ENCODE peak calls at places on chromosome 2, in six cellular contexts. H, S, C, E, X and I are unnamed samples. For H3K9me3, the result is how much of the 10 kb centered on the place peaks cover.

GRCh38 chr2:25170888-25171287 is 2.5 kb upstream of the POMC start:
- DNase-seq in H (no peak), S (peak), C (no peak), E (no peak), X (no peak), I (no peak)

GRCh38 chr2:230658877-230659652 is 53.6 kb upstream of the CAB39 start:
- DNase-seq in H (no peak), S (no peak), C (no peak), E (no peak), X (no peak), I (no peak)

GRCh38 chr2:75462714-75463113 is 98.0 kb downstream of the EVA1A start:
- DNase-seq in H (no peak), S (no peak), C (no peak), E (no peak), X (no peak), I (no peak)

GRCh38 chr2:3107567-3107966 is 270.1 kb downstream of the EIPR1 start:
- DNase-seq in H (no peak), S (no peak), C (no peak), E (peak), X (no peak), I (no peak)

GRCh38 chr2:138034536-138034935 is 70.3 kb downstream of the HNMT start:
- DNase-seq in H (no peak), S (no peak), C (no peak), E (no peak), X (no peak), I (no peak)

GRCh38 chr2:4553219-4553618 is 849.8 kb downstream of the DCDC2C start:
- DNase-seq in H (peak), S (no peak), C (no peak), E (no peak), X (no peak), I (no peak)

GRCh38 chr2:58427572-58428285 is 186.6 kb upstream of the FANCL start:
- DNase-seq in H (no peak), S (peak), C (no peak), E (peak), X (peak), I (no peak)

GRCh38 chr2:64189586-64189985 is 45.4 kb upstream of the PELI1 start:
- DNase-seq in H (no peak), S (no peak), C (no peak), E (no peak), X (no peak), I (no peak)

GRCh38 chr2:179936654-179937053 is 70.4 kb downstream of the CWC22 start:
- DNase-seq in H (peak), S (peak), C (no peak), E (peak), X (peak), I (no peak)

GRCh38 chr2:207283356-207283755 is 117.6 kb upstream of the KLF7 start:
- DNase-seq in H (peak), S (no peak), C (peak), E (no peak), X (no peak), I (no peak)

GRCh38 chr2:141316606-141317005 is 814.2 kb downstream of the LRP1B start:
- DNase-seq in H (no peak), S (no peak), C (no peak), E (no peak), X (no peak), I (no peak)

GRCh38 chr2:58710795-58711279 is 469.7 kb upstream of the FANCL start:
- DNase-seq in H (no peak), S (no peak), C (no peak), E (no peak), X (no peak), I (no peak)

GRCh38 chr2:237650455-237650850 is 23.1 kb downstream of the LRRFIP1 start:
- DNase-seq in H (no peak), S (no peak), C (no peak), E (peak), X (no peak), I (no peak)
- H3K9me3 ChIP-seq in H (under half), S (under half), C (under half), E (under half), X (under half), I (under half)

DNA sequence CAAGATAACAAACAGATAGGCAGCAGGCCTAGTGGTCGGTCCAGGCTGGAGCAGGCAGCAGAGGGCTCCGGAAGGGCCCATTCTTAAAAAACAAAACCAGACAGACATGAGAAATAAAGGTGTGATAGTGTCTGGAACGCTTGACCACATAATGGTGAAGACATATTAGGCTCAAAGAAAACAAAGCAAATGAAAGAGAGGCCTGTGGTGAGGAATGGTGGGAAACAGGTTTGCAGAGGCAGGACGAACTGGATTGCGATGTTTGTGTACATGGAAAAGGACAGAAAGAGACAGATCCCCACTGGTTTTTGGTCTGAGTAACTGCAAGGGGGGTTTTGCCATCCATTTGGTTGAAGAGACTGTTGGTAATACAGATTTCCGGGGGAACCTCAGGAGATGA is 19.9 kb downstream of the QPCT start:
- DNase-seq in H (no peak), S (no peak), C (no peak), E (no peak), X (no peak), I (no peak)
- H3K27ac ChIP-seq in H (no peak), S (no peak), C (no peak), E (no peak), X (no peak), I (no peak)

DNA sequence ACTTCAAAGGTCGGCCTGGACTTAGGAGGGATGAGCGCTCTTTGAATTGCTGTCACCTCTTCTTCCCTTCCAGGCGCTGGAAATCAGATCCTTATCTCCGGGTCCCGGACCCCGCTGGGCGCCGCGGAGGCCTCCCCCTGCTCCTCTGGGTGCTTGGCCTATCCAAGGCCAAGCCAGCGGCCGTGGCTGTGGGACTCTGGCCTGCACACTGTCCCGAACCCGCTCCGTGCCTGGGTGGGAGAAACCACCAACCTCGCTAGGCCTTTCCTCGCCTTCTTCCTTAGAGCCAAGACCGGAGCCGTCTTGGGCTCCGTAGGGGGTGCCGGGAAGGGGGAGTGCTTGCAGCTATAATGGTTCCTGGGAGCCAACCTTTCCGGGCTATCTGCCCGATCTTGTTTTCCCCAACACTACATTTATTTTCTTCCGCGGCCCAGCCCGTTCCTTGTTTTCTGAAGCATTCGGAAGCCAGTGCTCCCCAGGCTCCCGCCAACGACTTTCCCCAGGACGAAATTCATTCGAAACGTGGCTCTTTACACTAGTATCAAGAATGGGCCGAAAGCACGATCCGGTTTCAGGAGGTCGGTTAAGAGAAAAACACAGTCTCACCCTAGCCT is 2.4 kb downstream of the OSR1 start:
- DNase-seq in H (peak), S (peak), C (no peak), E (no peak), X (no peak), I (no peak)
- H3K9me3 ChIP-seq in H (under half), S (under half), C (under half), E (under half), X (under half), I (under half)

GRCh38 chr2:205685314-205686230 is 3.3 kb downstream of the NRP2 start:
- DNase-seq in H (peak), S (peak), C (no peak), E (peak), X (no peak), I (no peak)
- H3K27ac ChIP-seq in H (peak), S (no peak), C (peak), E (no peak), X (no peak), I (no peak)

GRCh38 chr2:172535119-172535518 is 20.8 kb upstream of the PDK1 start:
- DNase-seq in H (no peak), S (no peak), C (no peak), E (no peak), X (no peak), I (no peak)
- H3K9me3 ChIP-seq in H (under half), S (under half), C (under half), E (under half), X (under half), I (under half)

GRCh38 chr2:147197754-147198153 is 647.1 kb upstream of the ACVR2A start:
- DNase-seq in H (no peak), S (no peak), C (no peak), E (no peak), X (no peak), I (no peak)
- H3K27ac ChIP-seq in H (no peak), S (no peak), C (no peak), E (no peak), X (no peak), I (no peak)

GRCh38 chr2:6845903-6846302 is 19.8 kb downstream of the CMPK2 start:
- DNase-seq in H (no peak), S (no peak), C (no peak), E (no peak), X (no peak), I (no peak)

GRCh38 chr2:6845312-6845711 is 20.4 kb downstream of the CMPK2 start:
- DNase-seq in H (no peak), S (no peak), C (no peak), E (no peak), X (no peak), I (no peak)

GRCh38 chr2:6846967-6847695 is 18.6 kb downstream of the CMPK2 start:
- DNase-seq in H (no peak), S (no peak), C (no peak), E (no peak), X (no peak), I (no peak)

GRCh38 chr2:6841537-6842287 is 24.0 kb downstream of the CMPK2 start:
- DNase-seq in H (no peak), S (no peak), C (no peak), E (no peak), X (no peak), I (no peak)

DNA sequence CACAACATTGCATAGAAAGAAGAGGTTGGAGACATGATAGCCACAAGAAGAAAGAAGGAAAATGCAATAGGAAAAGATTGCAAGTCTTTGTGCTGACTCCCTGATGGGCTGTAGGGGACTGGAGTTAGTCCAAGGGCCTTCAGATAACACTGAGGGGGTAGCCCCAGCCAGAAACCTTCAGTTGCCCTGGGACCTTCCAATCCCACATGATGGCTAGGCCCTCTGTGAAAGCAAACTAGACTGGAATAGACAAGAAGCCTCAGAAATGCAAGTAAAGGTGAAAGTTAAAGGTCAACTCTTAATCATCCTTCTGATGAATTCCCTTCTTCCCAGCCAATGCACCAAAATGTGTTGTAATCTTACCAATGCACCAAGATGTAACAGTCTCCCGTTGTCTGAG is 19.2 kb downstream of the CMPK2 start:
- DNase-seq in H (no peak), S (no peak), C (no peak), E (no peak), X (no peak), I (no peak)
- H3K9me3 ChIP-seq in H (under half), S (under half), C (half or more), E (half or more), X (under half), I (half or more)

GRCh38 chr2:237877576-237878307 is 18.3 kb downstream of the RAMP1 start:
- DNase-seq in H (no peak), S (no peak), C (peak), E (no peak), X (no peak), I (no peak)
- H3K27ac ChIP-seq in H (no peak), S (peak), C (peak), E (no peak), X (no peak), I (no peak)

DNA sequence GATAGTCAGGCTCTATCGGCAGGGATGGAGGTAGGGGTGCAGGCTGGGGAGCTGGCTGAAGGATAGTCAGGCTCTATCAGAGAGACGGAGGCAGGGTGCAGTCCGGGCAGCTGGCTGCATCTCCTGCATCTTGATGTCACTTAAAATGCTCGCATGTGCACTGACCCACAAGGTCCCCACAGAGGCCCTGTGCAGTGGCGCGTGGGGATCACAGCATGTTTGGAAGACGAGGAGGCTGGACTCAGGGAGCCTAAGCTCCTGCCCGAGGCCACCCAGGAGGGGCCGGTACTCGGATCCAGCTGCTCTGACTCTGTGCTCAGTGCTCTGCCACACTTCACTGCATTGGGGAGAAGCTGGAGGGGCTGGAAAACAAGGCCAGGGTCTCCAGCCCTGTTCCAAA is 189.0 kb upstream of the HDAC4 start:
- DNase-seq in H (peak), S (no peak), C (peak), E (no peak), X (no peak), I (no peak)
- H3K9me3 ChIP-seq in H (under half), S (under half), C (under half), E (under half), X (under half), I (under half)

GRCh38 chr2:233363744-233364235 is 9.5 kb downstream of the DGKD start:
- DNase-seq in H (no peak), S (no peak), C (no peak), E (no peak), X (no peak), I (no peak)
- H3K27ac ChIP-seq in H (no peak), S (no peak), C (no peak), E (no peak), X (no peak), I (no peak)